ENCODE peak calls at places on chromosomes 5 and 9, in six cellular contexts. P, Q, Z, U, W and Y are unnamed samples. For H3K27me3, the result is how much of the 10 kb centered on the place peaks cover.

GRCh38 chr5:137374110-137374853 is 124.8 kb downstream of the SPOCK1 start:
- DNase-seq in P (peak), Q (no peak), Z (no peak), U (no peak), W (no peak), Y (no peak)

GRCh38 chr5:110853267-110853666 is 114.5 kb downstream of the SLC25A46 start:
- DNase-seq in P (no peak), Q (no peak), Z (peak), U (no peak), W (peak), Y (no peak)

GRCh38 chr5:83714780-83715179 is 5.9 kb downstream of the HAPLN1 start:
- DNase-seq in P (no peak), Q (no peak), Z (peak), U (no peak), W (no peak), Y (no peak)

GRCh38 chr5:89816038-89816437 is 593.5 kb downstream of the CETN3 start:
- DNase-seq in P (no peak), Q (no peak), Z (no peak), U (no peak), W (no peak), Y (no peak)

GRCh38 chr5:149930754-149931574 is 13.6 kb downstream of the PDE6A start:
- DNase-seq in P (no peak), Q (no peak), Z (no peak), U (no peak), W (no peak), Y (no peak)

GRCh38 chr5:173291722-173292658 is 36.2 kb downstream of the STC2 start:
- DNase-seq in P (no peak), Q (no peak), Z (peak), U (no peak), W (peak), Y (no peak)

GRCh38 chr5:53031695-53032096 is 42.5 kb downstream of the ITGA2 start:
- DNase-seq in P (peak), Q (peak), Z (peak), U (no peak), W (peak), Y (no peak)

GRCh38 chr5:50655067-50655809 is 11.2 kb upstream of the PARP8 start:
- DNase-seq in P (no peak), Q (no peak), Z (no peak), U (no peak), W (no peak), Y (no peak)

GRCh38 chr9:96232539-96233241 is 69.3 kb downstream of the HSD17B3 start:
- DNase-seq in P (peak), Q (peak), Z (peak), U (peak), W (no peak), Y (peak)

GRCh38 chr5:71586052-71586940 is 844 bp upstream of the MCCC2 start:
- DNase-seq in P (peak), Q (no peak), Z (no peak), U (no peak), W (peak), Y (peak)

GRCh38 chr5:94745786-94746730 is 127.6 kb downstream of the SLF1 start:
- DNase-seq in P (no peak), Q (peak), Z (peak), U (no peak), W (peak), Y (no peak)

GRCh38 chr5:145943674-145944121 is 7.3 kb downstream of the SH3RF2 start:
- DNase-seq in P (no peak), Q (no peak), Z (peak), U (no peak), W (peak), Y (peak)

GRCh38 chr9:87521834-87522233 is 24.2 kb downstream of the DAPK1 start:
- DNase-seq in P (no peak), Q (no peak), Z (no peak), U (no peak), W (no peak), Y (no peak)

GRCh38 chr5:132747064-132747692 is at the start of gene CCNI2:
- DNase-seq in P (peak), Q (peak), Z (no peak), U (peak), W (no peak), Y (peak)

GRCh38 chr5:85647349-85648127 is 970.2 kb upstream of the COX7C start:
- DNase-seq in P (no peak), Q (no peak), Z (no peak), U (no peak), W (no peak), Y (no peak)

GRCh38 chr9:127417130-127418036 is 6.8 kb upstream of the ZNF79 start:
- DNase-seq in P (peak), Q (no peak), Z (peak), U (no peak), W (peak), Y (peak)

GRCh38 chr9:69324549-69325401 is at the start of gene ENTREP1:
- DNase-seq in P (peak), Q (peak), Z (peak), U (no peak), W (peak), Y (peak)

GRCh38 chr5:40480392-40480791 is 199.3 kb upstream of the PTGER4 start:
- DNase-seq in P (no peak), Q (peak), Z (no peak), U (no peak), W (no peak), Y (peak)

GRCh38 chr9:6355728-6356127 is 27.6 kb downstream of the TPD52L3 start:
- DNase-seq in P (no peak), Q (peak), Z (peak), U (no peak), W (peak), Y (no peak)

GRCh38 chr5:125263346-125263745 is 516.9 kb upstream of the ZNF608 start:
- DNase-seq in P (no peak), Q (no peak), Z (no peak), U (no peak), W (peak), Y (no peak)

GRCh38 chr5:74631088-74631960 is 9.2 kb downstream of the ENC1 start:
- DNase-seq in P (no peak), Q (peak), Z (peak), U (peak), W (peak), Y (peak)

GRCh38 chr9:73030370-73031039 is 77.7 kb upstream of the ALDH1A1 start:
- DNase-seq in P (no peak), Q (no peak), Z (no peak), U (no peak), W (no peak), Y (no peak)

GRCh38 chr5:32346869-32347268 is 34.1 kb upstream of the MTMR12 start:
- DNase-seq in P (no peak), Q (no peak), Z (no peak), U (no peak), W (no peak), Y (no peak)

GRCh38 chr9:89676281-89676680 is 71.5 kb downstream of the GADD45G start:
- DNase-seq in P (peak), Q (no peak), Z (no peak), U (no peak), W (no peak), Y (no peak)

GRCh38 chr9:38419216-38419615 is 5.0 kb downstream of the IGFBPL1 start:
- DNase-seq in P (no peak), Q (no peak), Z (no peak), U (no peak), W (no peak), Y (no peak)

GRCh38 chr9:113911850-113912249 is 35.7 kb downstream of the ZNF618 start:
- DNase-seq in P (no peak), Q (no peak), Z (no peak), U (no peak), W (no peak), Y (no peak)

GRCh38 chr9:112377087-112377486 is 2.8 kb upstream of the HSDL2 start:
- DNase-seq in P (no peak), Q (peak), Z (no peak), U (no peak), W (no peak), Y (no peak)

GRCh38 chr9:127021664-127022337 is 100.6 kb downstream of the ANGPTL2 start:
- DNase-seq in P (peak), Q (no peak), Z (no peak), U (no peak), W (peak), Y (peak)

GRCh38 chr5:2996687-2997086 is 245.2 kb upstream of the IRX2 start:
- DNase-seq in P (no peak), Q (no peak), Z (no peak), U (no peak), W (no peak), Y (no peak)

GRCh38 chr5:60102961-60103683 is 209.6 kb upstream of the PDE4D start:
- DNase-seq in P (no peak), Q (no peak), Z (peak), U (no peak), W (peak), Y (no peak)

GRCh38 chr5:130002183-130002582 is 97.9 kb downstream of the CHSY3 start:
- DNase-seq in P (no peak), Q (no peak), Z (no peak), U (no peak), W (no peak), Y (no peak)

GRCh38 chr5:19977069-19977468 is 10.9 kb downstream of the CDH18 start:
- DNase-seq in P (no peak), Q (no peak), Z (no peak), U (no peak), W (no peak), Y (peak)

GRCh38 chr9:14030350-14030823 is 283.6 kb downstream of the NFIB start:
- DNase-seq in P (peak), Q (no peak), Z (peak), U (no peak), W (peak), Y (no peak)

GRCh38 chr9:94011134-94011533 is 56.0 kb upstream of the BARX1 start:
- DNase-seq in P (no peak), Q (peak), Z (no peak), U (peak), W (peak), Y (peak)

GRCh38 chr5:76583163-76584047 is 39.8 kb downstream of the F2RL2 start:
- DNase-seq in P (no peak), Q (peak), Z (peak), U (no peak), W (peak), Y (no peak)

GRCh38 chr5:90982576-90982975 is 400.5 kb downstream of the ARRDC3 start:
- DNase-seq in P (peak), Q (no peak), Z (no peak), U (no peak), W (peak), Y (no peak)

GRCh38 chr9:107389617-107390071 is 99.9 kb downstream of the KLF4 start:
- DNase-seq in P (no peak), Q (no peak), Z (peak), U (no peak), W (peak), Y (no peak)

GRCh38 chr5:14143843-14144585 is 872 bp downstream of the TRIO start:
- DNase-seq in P (peak), Q (peak), Z (no peak), U (peak), W (peak), Y (peak)
- H3K4me3 ChIP-seq in P (peak), Q (no peak), Z (peak), U (peak), W (peak), Y (peak)

GRCh38 chr9:132424857-132425702 is 15.1 kb downstream of the CFAP77 start:
- DNase-seq in P (peak), Q (no peak), Z (no peak), U (no peak), W (no peak), Y (no peak)

GRCh38 chr9:132418743-132419363 is 8.8 kb downstream of the CFAP77 start:
- DNase-seq in P (no peak), Q (no peak), Z (no peak), U (no peak), W (no peak), Y (no peak)

GRCh38 chr9:132423503-132423902 is 13.5 kb downstream of the CFAP77 start:
- DNase-seq in P (no peak), Q (no peak), Z (no peak), U (no peak), W (no peak), Y (no peak)

GRCh38 chr9:132427015-132427414 is 17.0 kb downstream of the CFAP77 start:
- DNase-seq in P (no peak), Q (no peak), Z (no peak), U (no peak), W (no peak), Y (no peak)

DNA sequence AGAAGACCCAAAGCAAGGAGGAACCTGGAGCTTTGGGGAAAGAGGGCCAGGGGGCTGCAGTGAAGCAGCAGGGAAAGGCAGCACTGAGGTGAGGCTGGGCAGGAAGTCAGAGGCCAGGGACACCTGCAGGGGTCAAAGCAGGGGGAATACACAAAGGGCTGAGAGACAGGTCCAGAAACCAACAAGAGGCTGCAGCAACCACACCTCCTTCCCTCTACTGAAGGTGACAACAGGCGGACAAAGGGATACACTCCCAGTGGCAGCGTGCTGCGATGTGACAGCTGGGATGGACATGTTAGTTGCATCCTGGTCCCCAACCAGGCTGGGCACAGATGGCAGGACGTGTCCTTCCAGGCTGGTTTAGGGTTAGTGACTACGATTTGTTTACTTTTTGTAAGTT is 12.6 kb downstream of the CFAP77 start:
- DNase-seq in P (no peak), Q (no peak), Z (no peak), U (no peak), W (no peak), Y (no peak)
- H3K27me3 ChIP-seq in P (under half), Q (under half), Z (under half), U (under half), W (under half), Y (under half)

DNA sequence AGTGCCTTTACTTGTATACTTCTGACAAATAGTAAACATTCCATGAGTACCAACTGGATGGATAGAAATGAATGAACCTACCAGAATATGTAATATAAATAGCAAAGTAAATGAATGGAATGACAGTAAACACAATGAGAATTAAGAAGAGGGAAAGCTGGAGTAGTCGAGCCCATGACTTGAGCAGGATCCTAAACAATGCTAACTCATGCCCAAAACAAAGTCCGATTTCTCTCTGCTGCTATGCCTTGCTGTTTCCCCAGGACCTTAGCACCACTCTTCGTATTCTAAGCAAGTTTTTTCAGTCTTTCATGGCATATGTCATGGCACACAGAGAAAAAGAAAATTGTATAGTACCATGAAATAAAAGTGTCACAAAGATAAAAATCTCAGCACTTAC is 1.8 kb downstream of the XPA start:
- DNase-seq in P (no peak), Q (no peak), Z (no peak), U (no peak), W (no peak), Y (no peak)
- H3K4me3 ChIP-seq in P (no peak), Q (peak), Z (no peak), U (no peak), W (peak), Y (peak)

DNA sequence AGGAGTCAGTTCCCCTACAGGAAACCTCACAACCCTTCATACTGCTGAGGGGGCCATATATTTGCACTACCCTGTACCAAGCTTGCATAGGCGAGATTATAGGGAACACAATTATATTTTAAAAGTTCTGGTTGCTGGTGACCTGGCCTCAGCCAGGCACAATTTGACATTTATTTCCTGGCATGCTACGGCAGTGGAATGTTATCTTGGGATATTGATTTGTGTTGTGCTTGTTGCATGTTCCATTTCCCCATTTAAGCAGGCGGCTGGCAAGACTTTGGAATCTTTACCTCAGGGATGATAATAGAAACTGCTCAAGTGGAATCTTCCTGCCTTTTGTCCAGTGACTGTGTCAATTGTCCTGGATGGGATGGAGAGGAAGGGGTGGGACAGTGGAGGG is 67.0 kb upstream of the RPS23 start:
- DNase-seq in P (no peak), Q (no peak), Z (no peak), U (no peak), W (no peak), Y (no peak)
- H3K27me3 ChIP-seq in P (under half), Q (under half), Z (under half), U (under half), W (under half), Y (under half)

GRCh38 chr5:117829646-117830045 is 1158.7 kb downstream of the DTWD2 start:
- DNase-seq in P (no peak), Q (no peak), Z (no peak), U (no peak), W (no peak), Y (no peak)

DNA sequence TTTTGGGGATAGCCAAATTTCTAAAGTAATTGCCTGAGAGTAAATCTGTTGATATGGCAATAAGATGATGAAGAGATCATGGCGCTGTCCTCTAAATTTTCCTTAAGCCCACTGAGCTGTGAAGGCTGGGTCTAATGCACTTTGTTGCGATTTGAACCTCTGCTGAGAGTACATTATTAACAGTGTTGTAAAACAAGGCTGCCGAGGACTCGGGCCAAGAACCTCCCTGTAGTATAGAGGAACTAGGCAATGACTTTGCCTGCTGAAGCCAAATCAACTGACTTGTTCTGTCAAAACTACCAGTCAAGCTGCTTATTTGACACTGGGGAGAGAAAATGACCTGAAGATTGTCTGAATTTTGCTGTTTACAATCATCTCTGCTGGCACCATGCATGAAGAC is 1154.7 kb downstream of the DTWD2 start:
- DNase-seq in P (no peak), Q (no peak), Z (no peak), U (no peak), W (no peak), Y (no peak)
- H3K4me3 ChIP-seq in P (no peak), Q (no peak), Z (no peak), U (no peak), W (no peak), Y (no peak)

GRCh38 chr9:124015661-124016131 is 4.1 kb downstream of the LHX2 start:
- DNase-seq in P (no peak), Q (no peak), Z (no peak), U (no peak), W (no peak), Y (no peak)

GRCh38 chr9:124013263-124014211 is 2.0 kb downstream of the LHX2 start:
- DNase-seq in P (no peak), Q (no peak), Z (no peak), U (no peak), W (no peak), Y (no peak)

GRCh38 chr9:124015091-124015660 is 3.6 kb downstream of the LHX2 start:
- DNase-seq in P (peak), Q (no peak), Z (no peak), U (no peak), W (no peak), Y (no peak)

GRCh38 chr9:124012368-124013262 is 1.0 kb downstream of the LHX2 start:
- DNase-seq in P (no peak), Q (no peak), Z (no peak), U (no peak), W (no peak), Y (no peak)

DNA sequence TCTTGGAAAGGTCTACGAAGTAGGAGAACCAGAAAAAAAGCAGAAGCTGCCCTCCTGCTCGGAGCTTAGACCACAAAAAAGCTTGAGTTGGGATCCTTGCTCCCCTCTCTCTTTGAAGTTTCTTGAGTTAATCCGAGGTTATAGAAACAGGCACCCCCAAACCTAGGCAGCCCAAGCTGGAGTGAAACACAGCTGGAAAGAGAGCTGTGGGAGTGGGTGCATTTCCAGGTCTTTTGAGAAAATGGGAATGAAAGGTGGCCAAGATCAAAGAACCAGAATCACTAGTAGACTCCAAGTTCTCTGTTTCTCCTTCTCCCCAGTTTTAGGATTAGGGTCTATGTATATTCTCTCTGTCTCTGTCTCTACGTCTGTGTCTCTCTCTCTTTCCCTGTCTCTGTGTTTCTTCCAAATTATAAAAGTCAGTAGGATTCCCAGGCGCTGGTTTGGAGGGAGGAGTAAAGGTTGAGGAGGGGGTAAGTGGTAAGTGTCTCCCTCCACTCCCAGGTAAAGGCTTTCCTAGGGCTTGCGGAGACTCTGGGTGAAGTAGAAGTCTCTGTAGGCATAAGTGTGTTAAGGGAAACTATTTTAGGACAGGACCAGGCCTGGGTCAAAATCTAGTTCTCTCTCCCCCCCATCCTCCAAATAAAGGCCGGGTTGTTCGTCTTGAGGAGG is 2.9 kb downstream of the LHX2 start:
- DNase-seq in P (no peak), Q (no peak), Z (no peak), U (no peak), W (no peak), Y (no peak)
- H3K27me3 ChIP-seq in P (half or more), Q (under half), Z (half or more), U (half or more), W (half or more), Y (under half)

GRCh38 chr9:79574716-79575242 is 3.0 kb downstream of the TLE4 start:
- DNase-seq in P (no peak), Q (no peak), Z (peak), U (no peak), W (peak), Y (no peak)
- H3K4me3 ChIP-seq in P (peak), Q (peak), Z (peak), U (peak), W (peak), Y (no peak)

GRCh38 chr5:96756985-96757384 is 50.8 kb downstream of the ERAP1 start:
- DNase-seq in P (no peak), Q (no peak), Z (no peak), U (no peak), W (peak), Y (no peak)
- H3K27me3 ChIP-seq in P (under half), Q (under half), Z (under half), U (under half), W (under half), Y (under half)

GRCh38 chr5:159969966-159970365 is 39.0 kb upstream of the TTC1 start:
- DNase-seq in P (no peak), Q (no peak), Z (peak), U (no peak), W (no peak), Y (no peak)

GRCh38 chr5:159972538-159973362 is 36.2 kb upstream of the TTC1 start:
- DNase-seq in P (peak), Q (no peak), Z (no peak), U (no peak), W (no peak), Y (no peak)

GRCh38 chr5:159971038-159971437 is 37.9 kb upstream of the TTC1 start:
- DNase-seq in P (no peak), Q (no peak), Z (no peak), U (no peak), W (peak), Y (no peak)

GRCh38 chr5:159971514-159971913 is 37.4 kb upstream of the TTC1 start:
- DNase-seq in P (no peak), Q (no peak), Z (no peak), U (no peak), W (no peak), Y (no peak)

GRCh38 chr5:159971931-159972461 is 36.9 kb upstream of the TTC1 start:
- DNase-seq in P (peak), Q (no peak), Z (no peak), U (no peak), W (peak), Y (no peak)
- H3K4me3 ChIP-seq in P (no peak), Q (no peak), Z (peak), U (no peak), W (no peak), Y (no peak)